ENCODE peak calls at places on chromosomes 4 and X, in seven cellular contexts. One of them, this sample, is unnamed.

GRCh38 chr4:22238742-22239141 is 277.1 kb downstream of the ADGRA3 start:
- DNase-seq in CD4-positive, CD25-positive, alpha-beta regulatory T cell: no peak
- DNase-seq in OCI-M1: peak
- DNase-seq in A172: peak
- DNase-seq in SW480: no peak
- DNase-seq in stimulated activated CD4-positive, alpha-beta T cell treated with anti-CD3 and anti-CD28 coated beads, Interleukin-4, amount 100 ng/mL, for 4 hours: no peak
- DNase-seq in astrocyte of the spinal cord: no peak
- DNase-seq in this sample: no peak

GRCh38 chr4:182242793-182243192 is 409 bp upstream of the TENM3 start:
- DNase-seq in CD4-positive, CD25-positive, alpha-beta regulatory T cell: no peak
- DNase-seq in OCI-M1: no peak
- DNase-seq in A172: peak
- DNase-seq in SW480: no peak
- DNase-seq in stimulated activated CD4-positive, alpha-beta T cell treated with anti-CD3 and anti-CD28 coated beads, Interleukin-4, amount 100 ng/mL, for 4 hours: no peak
- DNase-seq in astrocyte of the spinal cord: peak
- DNase-seq in this sample: no peak

GRCh38 chrX:100745205-100745604 is 13.3 kb upstream of the SYTL4 start:
- DNase-seq in CD4-positive, CD25-positive, alpha-beta regulatory T cell: no peak
- DNase-seq in OCI-M1: no peak
- DNase-seq in A172: no peak
- DNase-seq in SW480: no peak
- DNase-seq in stimulated activated CD4-positive, alpha-beta T cell treated with anti-CD3 and anti-CD28 coated beads, Interleukin-4, amount 100 ng/mL, for 4 hours: no peak
- DNase-seq in astrocyte of the spinal cord: no peak
- DNase-seq in this sample: no peak

GRCh38 chrX:123665197-123665596 is 67.7 kb downstream of the THOC2 start:
- DNase-seq in CD4-positive, CD25-positive, alpha-beta regulatory T cell: no peak
- DNase-seq in OCI-M1: no peak
- DNase-seq in A172: no peak
- DNase-seq in SW480: peak
- DNase-seq in stimulated activated CD4-positive, alpha-beta T cell treated with anti-CD3 and anti-CD28 coated beads, Interleukin-4, amount 100 ng/mL, for 4 hours: no peak
- DNase-seq in astrocyte of the spinal cord: peak
- DNase-seq in this sample: no peak

GRCh38 chr4:99447079-99447478 is 11.9 kb upstream of the ADH7 start:
- DNase-seq in CD4-positive, CD25-positive, alpha-beta regulatory T cell: no peak
- DNase-seq in OCI-M1: peak
- DNase-seq in A172: peak
- DNase-seq in SW480: peak
- DNase-seq in stimulated activated CD4-positive, alpha-beta T cell treated with anti-CD3 and anti-CD28 coated beads, Interleukin-4, amount 100 ng/mL, for 4 hours: no peak
- DNase-seq in astrocyte of the spinal cord: peak
- DNase-seq in this sample: no peak

GRCh38 chr4:126223784-126224407 is 909.1 kb downstream of the FAT4 start:
- DNase-seq in CD4-positive, CD25-positive, alpha-beta regulatory T cell: no peak
- DNase-seq in OCI-M1: peak
- DNase-seq in A172: peak
- DNase-seq in SW480: no peak
- DNase-seq in stimulated activated CD4-positive, alpha-beta T cell treated with anti-CD3 and anti-CD28 coated beads, Interleukin-4, amount 100 ng/mL, for 4 hours: no peak
- DNase-seq in astrocyte of the spinal cord: peak
- DNase-seq in this sample: peak

GRCh38 chr4:12943069-12943468 is 541.1 kb downstream of the RAB28 start:
- DNase-seq in CD4-positive, CD25-positive, alpha-beta regulatory T cell: no peak
- DNase-seq in OCI-M1: peak
- DNase-seq in A172: no peak
- DNase-seq in SW480: no peak
- DNase-seq in stimulated activated CD4-positive, alpha-beta T cell treated with anti-CD3 and anti-CD28 coated beads, Interleukin-4, amount 100 ng/mL, for 4 hours: no peak
- DNase-seq in astrocyte of the spinal cord: no peak
- DNase-seq in this sample: no peak

GRCh38 chrX:9911479-9911878 is 55.7 kb upstream of the CLDN34 start:
- DNase-seq in CD4-positive, CD25-positive, alpha-beta regulatory T cell: no peak
- DNase-seq in OCI-M1: no peak
- DNase-seq in A172: peak
- DNase-seq in SW480: no peak
- DNase-seq in stimulated activated CD4-positive, alpha-beta T cell treated with anti-CD3 and anti-CD28 coated beads, Interleukin-4, amount 100 ng/mL, for 4 hours: no peak
- DNase-seq in astrocyte of the spinal cord: peak
- DNase-seq in this sample: no peak

GRCh38 chr4:47075919-47076318 is 44.6 kb downstream of the GABRB1 start:
- DNase-seq in CD4-positive, CD25-positive, alpha-beta regulatory T cell: no peak
- DNase-seq in OCI-M1: no peak
- DNase-seq in A172: no peak
- DNase-seq in SW480: no peak
- DNase-seq in stimulated activated CD4-positive, alpha-beta T cell treated with anti-CD3 and anti-CD28 coated beads, Interleukin-4, amount 100 ng/mL, for 4 hours: no peak
- DNase-seq in astrocyte of the spinal cord: no peak
- DNase-seq in this sample: no peak

GRCh38 chr4:75289843-75290616 is 224.2 kb downstream of the RCHY1 start:
- DNase-seq in CD4-positive, CD25-positive, alpha-beta regulatory T cell: no peak
- DNase-seq in OCI-M1: peak
- DNase-seq in A172: peak
- DNase-seq in SW480: peak
- DNase-seq in stimulated activated CD4-positive, alpha-beta T cell treated with anti-CD3 and anti-CD28 coated beads, Interleukin-4, amount 100 ng/mL, for 4 hours: no peak
- DNase-seq in astrocyte of the spinal cord: no peak
- DNase-seq in this sample: peak

GRCh38 chrX:50697691-50698090 is 116.3 kb downstream of the SHROOM4 start:
- DNase-seq in CD4-positive, CD25-positive, alpha-beta regulatory T cell: no peak
- DNase-seq in OCI-M1: no peak
- DNase-seq in A172: peak
- DNase-seq in SW480: peak
- DNase-seq in stimulated activated CD4-positive, alpha-beta T cell treated with anti-CD3 and anti-CD28 coated beads, Interleukin-4, amount 100 ng/mL, for 4 hours: no peak
- DNase-seq in astrocyte of the spinal cord: peak
- DNase-seq in this sample: no peak

GRCh38 chr4:144564358-144564757 is 81.6 kb upstream of the HHIP start:
- DNase-seq in CD4-positive, CD25-positive, alpha-beta regulatory T cell: no peak
- DNase-seq in OCI-M1: no peak
- DNase-seq in A172: peak
- DNase-seq in SW480: no peak
- DNase-seq in stimulated activated CD4-positive, alpha-beta T cell treated with anti-CD3 and anti-CD28 coated beads, Interleukin-4, amount 100 ng/mL, for 4 hours: no peak
- DNase-seq in astrocyte of the spinal cord: no peak
- DNase-seq in this sample: no peak